ENCODE peak calls at places on chromosomes 1 and 21, in four cellular contexts. R is kidney, G is H9, J is AG04450. E is an unnamed sample.

GRCh38 chr1:182603646-182604127 is 502 bp downstream of the RGS16 start:
- DNase-seq in J (no peak), G (no peak), R (no peak), E (no peak)

GRCh38 chr1:10033359-10033845 is 644 bp downstream of the UBE4B start:
- DNase-seq in G (peak), R (no peak), J (no peak), E (no peak)

GRCh38 chr1:201128962-201129361 is 2.0 kb upstream of the ASCL5 start:
- DNase-seq in R (peak), J (no peak), G (no peak), E (no peak)

GRCh38 chr1:17053071-17053684 is 654 bp downstream of the SDHB start:
- DNase-seq in G (no peak), J (no peak), R (no peak), E (no peak)

GRCh38 chr1:193850745-193851144 is 664.3 kb upstream of the B3GALT2 start:
- DNase-seq in G (no peak), J (no peak), R (no peak), E (no peak)

GRCh38 chr1:91742848-91743292 is 143.1 kb downstream of the TGFBR3 start:
- DNase-seq in J (no peak), R (no peak), G (no peak), E (no peak)

GRCh38 chr21:29626787-29627470 is 312.9 kb downstream of the GRIK1 start:
- DNase-seq in G (no peak), R (no peak), J (no peak), E (no peak)

GRCh38 chr21:14766241-14766640 is 220.1 kb upstream of the SAMSN1 start:
- DNase-seq in J (no peak), R (peak), G (peak), E (no peak)

GRCh38 chr1:37807555-37808368 is at the start of the genes C1orf122 and YRDC:
- DNase-seq in R (peak), G (peak), J (peak), E (peak)
- TF ChIP-seq CTCF in R (no peak), G (no peak), J (no peak), E (no peak)

GRCh38 chr1:21152423-21153100 is 24.1 kb downstream of the EIF4G3 start:
- DNase-seq in J (no peak), R (no peak), G (no peak), E (no peak)
- TF ChIP-seq CTCF in J (no peak), R (no peak), G (no peak), E (no peak)

GRCh38 chr1:62334434-62334833 is 15.2 kb upstream of the KANK4 start:
- DNase-seq in G (no peak), J (no peak), R (no peak), E (no peak)

GRCh38 chr1:62337785-62338631 is 18.8 kb upstream of the KANK4 start:
- DNase-seq in G (peak), J (no peak), R (peak), E (no peak)

GRCh38 chr1:62336638-62337534 is 17.7 kb upstream of the KANK4 start:
- DNase-seq in J (no peak), G (no peak), R (no peak), E (no peak)

GRCh38 chr1:62335656-62336055 is 16.4 kb upstream of the KANK4 start:
- DNase-seq in G (peak), R (no peak), J (no peak), E (no peak)

GRCh38 chr1:62337535-62337784 is 18.2 kb upstream of the KANK4 start:
- DNase-seq in G (no peak), J (no peak), R (no peak), E (no peak)
- TF ChIP-seq CTCF in G (no peak), J (no peak), R (no peak), E (no peak)

DNA sequence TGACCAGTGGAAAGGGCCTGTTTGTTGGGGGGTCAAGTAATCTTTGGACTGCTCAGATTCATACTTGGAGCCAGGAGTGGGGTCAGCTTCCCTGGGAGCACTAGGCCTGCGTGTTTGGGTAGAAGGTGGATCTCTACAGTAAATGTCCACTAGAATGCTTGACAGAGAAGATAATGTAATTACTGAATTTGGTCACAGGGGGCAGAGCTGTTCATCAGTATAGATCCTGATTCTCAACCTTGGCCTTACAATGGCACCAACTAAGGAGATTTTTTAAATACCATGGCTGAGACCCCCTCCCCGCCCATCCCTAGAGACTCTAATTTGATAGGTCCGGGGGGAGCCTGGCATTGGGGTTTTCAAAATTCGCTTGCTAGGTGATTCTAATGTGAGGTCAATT is 217.5 kb upstream of the PLXNA2 start:
- DNase-seq in J (no peak), R (no peak), G (no peak), E (no peak)
- TF ChIP-seq CTCF in J (no peak), R (no peak), G (peak), E (peak)

GRCh38 chr1:6472391-6472790 is 6.4 kb upstream of the TNFRSF25 start:
- DNase-seq in G (no peak), R (no peak), J (no peak), E (no peak)
- TF ChIP-seq CTCF in G (peak), R (no peak), J (peak), E (peak)

DNA sequence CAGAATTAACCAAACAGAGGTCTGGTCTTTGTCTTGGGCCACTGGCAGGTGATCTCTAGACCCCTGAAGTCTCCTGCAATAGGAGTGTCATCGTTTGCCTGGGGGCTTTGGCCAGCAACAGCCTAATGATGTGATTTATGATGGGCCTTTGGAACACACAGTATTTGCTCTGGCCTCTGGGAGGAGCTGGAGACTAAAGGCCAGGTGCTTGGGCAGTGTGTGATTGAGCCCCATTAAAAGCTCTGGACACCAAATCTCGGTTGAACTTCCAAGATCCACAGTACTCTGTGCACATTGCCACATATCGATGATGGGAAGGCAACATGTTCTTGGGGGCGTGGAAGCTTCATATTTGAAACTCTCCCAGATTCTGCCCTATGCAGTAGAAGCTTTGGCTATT is 32.0 kb upstream of the TLR5 start:
- DNase-seq in G (no peak), R (no peak), J (no peak), E (no peak)
- TF ChIP-seq CTCF in G (peak), R (peak), J (peak), E (no peak)

GRCh38 chr1:199550384-199551067 is 477.0 kb upstream of the NR5A2 start:
- DNase-seq in R (no peak), J (no peak), G (no peak), E (no peak)
- TF ChIP-seq CTCF in R (no peak), J (peak), G (no peak), E (peak)

GRCh38 chr1:22142315-22143064 is 407 bp downstream of the WNT4 start:
- DNase-seq in R (peak), G (no peak), J (no peak), E (no peak)

GRCh38 chr1:22141948-22142314 is 966 bp downstream of the WNT4 start:
- DNase-seq in J (no peak), R (no peak), G (no peak), E (no peak)

GRCh38 chr1:22143586-22144033 is 713 bp upstream of the WNT4 start:
- DNase-seq in G (peak), J (no peak), R (no peak), E (no peak)

GRCh38 chr1:22141493-22141892 is 1.4 kb downstream of the WNT4 start:
- DNase-seq in G (no peak), J (no peak), R (no peak), E (no peak)

GRCh38 chr1:22143065-22143514 is at the start of gene WNT4:
- DNase-seq in J (no peak), R (peak), G (peak), E (no peak)
- TF ChIP-seq CTCF in J (no peak), R (no peak), G (peak), E (peak)

E was measured in chondrocyte.